ENCODE peak calls at places on chromosomes 11 and 22, in six cellular contexts. One of them, this sample, is unnamed.

GRCh38 chr22:35330258-35330861 is 30.7 kb downstream of the TOM1 start:
- DNase-seq in small intestine: peak
- DNase-seq in H1: no peak
- DNase-seq in T-cell: peak
- DNase-seq in endothelial cell: no peak
- DNase-seq in Kasumi-1: peak
- DNase-seq in this sample: peak

GRCh38 chr22:46415816-46416536 is 80.5 kb downstream of the TRMU start:
- DNase-seq in small intestine: no peak
- DNase-seq in H1: no peak
- DNase-seq in T-cell: no peak
- DNase-seq in endothelial cell: no peak
- DNase-seq in Kasumi-1: no peak
- DNase-seq in this sample: no peak

GRCh38 chr22:17920145-17920605 is 104.2 kb downstream of the MICAL3 start:
- DNase-seq in small intestine: peak
- DNase-seq in H1: no peak
- DNase-seq in T-cell: no peak
- DNase-seq in endothelial cell: peak
- DNase-seq in Kasumi-1: no peak
- DNase-seq in this sample: no peak

GRCh38 chr22:24507742-24508141 is 12.6 kb downstream of the UPB1 start:
- DNase-seq in small intestine: no peak
- DNase-seq in H1: peak
- DNase-seq in T-cell: no peak
- DNase-seq in endothelial cell: peak
- DNase-seq in Kasumi-1: no peak
- DNase-seq in this sample: no peak

GRCh38 chr11:67302571-67303131 is 679 bp upstream of the SSH3 start:
- DNase-seq in small intestine: peak
- DNase-seq in H1: no peak
- DNase-seq in T-cell: no peak
- DNase-seq in endothelial cell: peak
- DNase-seq in Kasumi-1: peak
- DNase-seq in this sample: no peak

GRCh38 chr22:31272522-31273446 is 19.5 kb downstream of the PIK3IP1 start:
- DNase-seq in small intestine: peak
- DNase-seq in H1: no peak
- DNase-seq in T-cell: peak
- DNase-seq in endothelial cell: peak
- DNase-seq in Kasumi-1: peak
- DNase-seq in this sample: peak

GRCh38 chr11:45924036-45924915 is 1.8 kb downstream of the LARGE2 start:
- DNase-seq in small intestine: no peak
- DNase-seq in H1: no peak
- DNase-seq in T-cell: no peak
- DNase-seq in endothelial cell: no peak
- DNase-seq in Kasumi-1: no peak
- DNase-seq in this sample: no peak

GRCh38 chr11:444397-445144 is 2.8 kb upstream of the ANO9 start:
- DNase-seq in small intestine: peak
- DNase-seq in H1: no peak
- DNase-seq in T-cell: no peak
- DNase-seq in endothelial cell: no peak
- DNase-seq in Kasumi-1: no peak
- DNase-seq in this sample: no peak

GRCh38 chr11:123247498-123247799 is 52.4 kb upstream of the CLMP start:
- DNase-seq in small intestine: no peak
- DNase-seq in H1: no peak
- DNase-seq in T-cell: no peak
- DNase-seq in endothelial cell: no peak
- DNase-seq in Kasumi-1: no peak
- DNase-seq in this sample: no peak

GRCh38 chr11:57440744-57441414 is 14.0 kb upstream of the SLC43A3 start:
- DNase-seq in small intestine: no peak
- DNase-seq in H1: no peak
- DNase-seq in T-cell: no peak
- DNase-seq in endothelial cell: no peak
- DNase-seq in Kasumi-1: no peak
- DNase-seq in this sample: no peak

GRCh38 chr11:79212711-79213110 is 228.1 kb downstream of the TENM4 start:
- DNase-seq in small intestine: no peak
- DNase-seq in H1: no peak
- DNase-seq in T-cell: no peak
- DNase-seq in endothelial cell: no peak
- DNase-seq in Kasumi-1: no peak
- DNase-seq in this sample: no peak

GRCh38 chr11:134019500-134019899 is 49.4 kb upstream of the JAM3 start:
- DNase-seq in small intestine: no peak
- DNase-seq in H1: no peak
- DNase-seq in T-cell: no peak
- DNase-seq in endothelial cell: no peak
- DNase-seq in Kasumi-1: no peak
- DNase-seq in this sample: no peak

GRCh38 chr22:39236321-39237275 is 8.2 kb downstream of the PDGFB start:
- DNase-seq in small intestine: peak
- DNase-seq in H1: no peak
- DNase-seq in T-cell: peak
- DNase-seq in endothelial cell: no peak
- DNase-seq in Kasumi-1: peak
- DNase-seq in this sample: peak

GRCh38 chr11:59556883-59557205 is 45.5 kb downstream of the OR4D9 start:
- DNase-seq in small intestine: no peak
- DNase-seq in H1: no peak
- DNase-seq in T-cell: no peak
- DNase-seq in endothelial cell: no peak
- DNase-seq in Kasumi-1: peak
- DNase-seq in this sample: peak

GRCh38 chr22:19244600-19245352 is 46.7 kb downstream of the CLTCL1 start:
- DNase-seq in small intestine: no peak
- DNase-seq in H1: no peak
- DNase-seq in T-cell: no peak
- DNase-seq in endothelial cell: no peak
- DNase-seq in Kasumi-1: no peak
- DNase-seq in this sample: no peak

GRCh38 chr11:120906752-120907151 is 117.2 kb upstream of the TBCEL start:
- DNase-seq in small intestine: no peak
- DNase-seq in H1: no peak
- DNase-seq in T-cell: no peak
- DNase-seq in endothelial cell: no peak
- DNase-seq in Kasumi-1: no peak
- DNase-seq in this sample: no peak

GRCh38 chr11:68763181-68763721 is 11.9 kb upstream of the TESMIN start:
- DNase-seq in small intestine: no peak
- DNase-seq in H1: no peak
- DNase-seq in T-cell: no peak
- DNase-seq in endothelial cell: no peak
- DNase-seq in Kasumi-1: no peak
- DNase-seq in this sample: no peak

GRCh38 chr11:48014917-48015316 is 34.6 kb downstream of the PTPRJ start:
- DNase-seq in small intestine: no peak
- DNase-seq in H1: no peak
- DNase-seq in T-cell: no peak
- DNase-seq in endothelial cell: no peak
- DNase-seq in Kasumi-1: no peak
- DNase-seq in this sample: no peak

GRCh38 chr11:94782446-94782845 is 14.3 kb downstream of the AMOTL1 start:
- DNase-seq in small intestine: no peak
- DNase-seq in H1: no peak
- DNase-seq in T-cell: no peak
- DNase-seq in endothelial cell: no peak
- DNase-seq in Kasumi-1: no peak
- DNase-seq in this sample: no peak

GRCh38 chr11:692824-693414 is 2.1 kb downstream of the DEAF1 start:
- DNase-seq in small intestine: no peak
- DNase-seq in H1: no peak
- DNase-seq in T-cell: peak
- DNase-seq in endothelial cell: no peak
- DNase-seq in Kasumi-1: no peak
- DNase-seq in this sample: peak

GRCh38 chr11:94493443-94494199 is at the start of the genes ANKRD49 and MRE11:
- DNase-seq in small intestine: peak
- DNase-seq in H1: peak
- DNase-seq in T-cell: peak
- DNase-seq in endothelial cell: peak
- DNase-seq in Kasumi-1: peak
- DNase-seq in this sample: peak

GRCh38 chr11:624705-625635 is at the start of gene CDHR5:
- DNase-seq in small intestine: peak
- DNase-seq in H1: no peak
- DNase-seq in T-cell: no peak
- DNase-seq in endothelial cell: no peak
- DNase-seq in Kasumi-1: no peak
- DNase-seq in this sample: no peak

GRCh38 chr11:17750013-17750816 is 15.6 kb downstream of the KCNC1 start:
- DNase-seq in small intestine: no peak
- DNase-seq in H1: no peak
- DNase-seq in T-cell: no peak
- DNase-seq in endothelial cell: no peak
- DNase-seq in Kasumi-1: no peak
- DNase-seq in this sample: no peak

GRCh38 chr22:44575344-44576268 is 77.6 kb upstream of the RTL6 start:
- DNase-seq in small intestine: no peak
- DNase-seq in H1: no peak
- DNase-seq in T-cell: no peak
- DNase-seq in endothelial cell: no peak
- DNase-seq in Kasumi-1: no peak
- DNase-seq in this sample: no peak

GRCh38 chr11:57568330-57568766 is 876 bp upstream of the UBE2L6 start:
- DNase-seq in small intestine: no peak
- DNase-seq in H1: peak
- DNase-seq in T-cell: no peak
- DNase-seq in endothelial cell: no peak
- DNase-seq in Kasumi-1: peak
- DNase-seq in this sample: peak

GRCh38 chr11:1345752-1346513 is 36.5 kb upstream of the TOLLIP start:
- DNase-seq in small intestine: no peak
- DNase-seq in H1: no peak
- DNase-seq in T-cell: no peak
- DNase-seq in endothelial cell: no peak
- DNase-seq in Kasumi-1: no peak
- DNase-seq in this sample: peak

GRCh38 chr11:46338988-46339666 is 8.1 kb upstream of the DGKZ start:
- DNase-seq in small intestine: no peak
- DNase-seq in H1: peak
- DNase-seq in T-cell: no peak
- DNase-seq in endothelial cell: no peak
- DNase-seq in Kasumi-1: no peak
- DNase-seq in this sample: no peak

GRCh38 chr22:42343551-42344081 is 73.2 kb upstream of the TCF20 start:
- DNase-seq in small intestine: no peak
- DNase-seq in H1: no peak
- DNase-seq in T-cell: no peak
- DNase-seq in endothelial cell: no peak
- DNase-seq in Kasumi-1: no peak
- DNase-seq in this sample: no peak

GRCh38 chr11:94469416-94469815 is 24.2 kb downstream of the MRE11 start:
- DNase-seq in small intestine: no peak
- DNase-seq in H1: no peak
- DNase-seq in T-cell: no peak
- DNase-seq in endothelial cell: no peak
- DNase-seq in Kasumi-1: no peak
- DNase-seq in this sample: no peak

GRCh38 chr11:93515438-93515837 is 27.8 kb downstream of the SMCO4 start:
- DNase-seq in small intestine: no peak
- DNase-seq in H1: no peak
- DNase-seq in T-cell: no peak
- DNase-seq in endothelial cell: no peak
- DNase-seq in Kasumi-1: peak
- DNase-seq in this sample: no peak

GRCh38 chr11:13880719-13881118 is 81.8 kb upstream of the SPON1 start:
- DNase-seq in small intestine: no peak
- DNase-seq in H1: no peak
- DNase-seq in T-cell: no peak
- DNase-seq in endothelial cell: no peak
- DNase-seq in Kasumi-1: no peak
- DNase-seq in this sample: no peak

GRCh38 chr11:85076535-85077330 is 550.4 kb downstream of the DLG2 start:
- DNase-seq in small intestine: no peak
- DNase-seq in H1: no peak
- DNase-seq in T-cell: no peak
- DNase-seq in endothelial cell: no peak
- DNase-seq in Kasumi-1: no peak
- DNase-seq in this sample: no peak

GRCh38 chr22:19878461-19879247 is 24.0 kb upstream of the GNB1L start:
- DNase-seq in small intestine: no peak
- DNase-seq in H1: no peak
- DNase-seq in T-cell: no peak
- DNase-seq in endothelial cell: no peak
- DNase-seq in Kasumi-1: no peak
- DNase-seq in this sample: no peak

GRCh38 chr11:116888884-116889549 is 51.6 kb upstream of the APOA1 start:
- DNase-seq in small intestine: no peak
- DNase-seq in H1: no peak
- DNase-seq in T-cell: no peak
- DNase-seq in endothelial cell: no peak
- DNase-seq in Kasumi-1: no peak
- DNase-seq in this sample: no peak

This sample was measured in activated CD8-positive, alpha-beta T cell treated with anti-CD3 and anti-CD28 coated beads, Interleukin-2, amount 10 ng/mL, durations not matched to agents 7 days and 5 days.